ENCODE peak calls at places on chromosomes 13 and 19, in seven cellular contexts. One of them, this sample, is unnamed.

GRCh38 chr19:54137913-54138776 is 583 bp downstream of the CNOT3 start:
- DNase-seq in aorta: no peak
- DNase-seq in psoas muscle: peak
- DNase-seq in NCI-H1417: peak
- DNase-seq in hippocampal formation: no peak
- DNase-seq in NCI-H1092: no peak
- DNase-seq in iris pigment epithelial cell: peak
- DNase-seq in this sample: peak

GRCh38 chr19:56837892-56838679 is 2.4 kb downstream of the PEG3 start:
- DNase-seq in iris pigment epithelial cell: peak
- DNase-seq in hippocampal formation: peak
- DNase-seq in NCI-H1092: no peak
- DNase-seq in NCI-H1417: no peak
- DNase-seq in aorta: peak
- DNase-seq in psoas muscle: peak
- DNase-seq in this sample: peak

GRCh38 chr13:25111557-25111956 is 15.6 kb downstream of the PABPC3 start:
- DNase-seq in NCI-H1417: no peak
- DNase-seq in NCI-H1092: no peak
- DNase-seq in iris pigment epithelial cell: peak
- DNase-seq in hippocampal formation: no peak
- DNase-seq in aorta: no peak
- DNase-seq in psoas muscle: no peak
- DNase-seq in this sample: no peak

GRCh38 chr19:56919308-56919995 is 78.9 kb upstream of the PEG3 start:
- DNase-seq in NCI-H1417: no peak
- DNase-seq in NCI-H1092: no peak
- DNase-seq in aorta: no peak
- DNase-seq in hippocampal formation: no peak
- DNase-seq in iris pigment epithelial cell: no peak
- DNase-seq in psoas muscle: no peak
- DNase-seq in this sample: no peak

GRCh38 chr13:51035469-51035868 is 75.6 kb downstream of the C13orf42 start:
- DNase-seq in hippocampal formation: no peak
- DNase-seq in NCI-H1417: no peak
- DNase-seq in psoas muscle: no peak
- DNase-seq in aorta: no peak
- DNase-seq in iris pigment epithelial cell: no peak
- DNase-seq in NCI-H1092: no peak
- DNase-seq in this sample: no peak

GRCh38 chr19:43524922-43525835 is 1.8 kb downstream of the ETHE1 start:
- DNase-seq in NCI-H1092: no peak
- DNase-seq in iris pigment epithelial cell: peak
- DNase-seq in psoas muscle: no peak
- DNase-seq in NCI-H1417: no peak
- DNase-seq in aorta: peak
- DNase-seq in hippocampal formation: peak
- DNase-seq in this sample: peak

GRCh38 chr19:3045885-3046603 is 16.3 kb downstream of the TLE5 start:
- DNase-seq in aorta: no peak
- DNase-seq in hippocampal formation: no peak
- DNase-seq in iris pigment epithelial cell: no peak
- DNase-seq in NCI-H1092: no peak
- DNase-seq in NCI-H1417: peak
- DNase-seq in psoas muscle: no peak
- DNase-seq in this sample: no peak

GRCh38 chr13:110874508-110874960 is 40.3 kb downstream of the ANKRD10 start:
- DNase-seq in aorta: peak
- DNase-seq in NCI-H1092: peak
- DNase-seq in hippocampal formation: peak
- DNase-seq in iris pigment epithelial cell: peak
- DNase-seq in psoas muscle: peak
- DNase-seq in NCI-H1417: peak
- DNase-seq in this sample: peak

GRCh38 chr13:25874907-25875306 is 176.9 kb downstream of the SHISA2 start:
- DNase-seq in psoas muscle: no peak
- DNase-seq in NCI-H1417: no peak
- DNase-seq in NCI-H1092: no peak
- DNase-seq in hippocampal formation: no peak
- DNase-seq in aorta: no peak
- DNase-seq in iris pigment epithelial cell: no peak
- DNase-seq in this sample: no peak

GRCh38 chr13:52711277-52711676 is 28.3 kb downstream of the CNMD start:
- DNase-seq in NCI-H1417: no peak
- DNase-seq in NCI-H1092: no peak
- DNase-seq in aorta: no peak
- DNase-seq in psoas muscle: no peak
- DNase-seq in iris pigment epithelial cell: no peak
- DNase-seq in hippocampal formation: no peak
- DNase-seq in this sample: no peak

GRCh38 chr13:93620366-93620765 is 393.8 kb downstream of the GPC6 start:
- DNase-seq in aorta: no peak
- DNase-seq in NCI-H1417: no peak
- DNase-seq in iris pigment epithelial cell: no peak
- DNase-seq in hippocampal formation: no peak
- DNase-seq in NCI-H1092: no peak
- DNase-seq in psoas muscle: no peak
- DNase-seq in this sample: no peak

GRCh38 chr19:20612711-20613316 is 47.2 kb upstream of the ZNF737 start:
- DNase-seq in aorta: no peak
- DNase-seq in iris pigment epithelial cell: no peak
- DNase-seq in NCI-H1417: no peak
- DNase-seq in NCI-H1092: no peak
- DNase-seq in psoas muscle: no peak
- DNase-seq in hippocampal formation: no peak
- DNase-seq in this sample: no peak

GRCh38 chr19:15210323-15210774 is 9.6 kb upstream of the NOTCH3 start:
- DNase-seq in NCI-H1092: no peak
- DNase-seq in iris pigment epithelial cell: no peak
- DNase-seq in psoas muscle: peak
- DNase-seq in hippocampal formation: no peak
- DNase-seq in aorta: peak
- DNase-seq in NCI-H1417: no peak
- DNase-seq in this sample: no peak

GRCh38 chr13:76972430-76972829 is 19.5 kb upstream of the CLN5 start:
- DNase-seq in NCI-H1417: peak
- DNase-seq in NCI-H1092: no peak
- DNase-seq in iris pigment epithelial cell: no peak
- DNase-seq in psoas muscle: no peak
- DNase-seq in hippocampal formation: no peak
- DNase-seq in aorta: no peak
- DNase-seq in this sample: no peak

GRCh38 chr19:860481-861098 is 1.1 kb downstream of the CFD start:
- DNase-seq in aorta: peak
- DNase-seq in NCI-H1092: peak
- DNase-seq in hippocampal formation: no peak
- DNase-seq in NCI-H1417: peak
- DNase-seq in psoas muscle: peak
- DNase-seq in iris pigment epithelial cell: peak
- DNase-seq in this sample: peak

GRCh38 chr19:13796301-13797057 is 1.2 kb downstream of the ZSWIM4 start:
- DNase-seq in hippocampal formation: no peak
- DNase-seq in NCI-H1417: no peak
- DNase-seq in iris pigment epithelial cell: peak
- DNase-seq in psoas muscle: peak
- DNase-seq in NCI-H1092: no peak
- DNase-seq in aorta: peak
- DNase-seq in this sample: peak

GRCh38 chr19:14337510-14337909 is 43.7 kb upstream of the ADGRE5 start:
- DNase-seq in aorta: no peak
- DNase-seq in psoas muscle: no peak
- DNase-seq in NCI-H1417: no peak
- DNase-seq in NCI-H1092: no peak
- DNase-seq in hippocampal formation: no peak
- DNase-seq in iris pigment epithelial cell: peak
- DNase-seq in this sample: peak

GRCh38 chr13:25806304-25806974 is 245.4 kb downstream of the SHISA2 start:
- DNase-seq in aorta: no peak
- DNase-seq in hippocampal formation: no peak
- DNase-seq in iris pigment epithelial cell: peak
- DNase-seq in NCI-H1092: no peak
- DNase-seq in NCI-H1417: no peak
- DNase-seq in psoas muscle: no peak
- DNase-seq in this sample: no peak

GRCh38 chr13:35818577-35819165 is 312.5 kb downstream of the DCLK1 start:
- DNase-seq in psoas muscle: no peak
- DNase-seq in hippocampal formation: no peak
- DNase-seq in aorta: no peak
- DNase-seq in NCI-H1417: no peak
- DNase-seq in NCI-H1092: no peak
- DNase-seq in iris pigment epithelial cell: peak
- DNase-seq in this sample: no peak

GRCh38 chr13:29758591-29759114 is 91.8 kb downstream of the UBL3 start:
- DNase-seq in psoas muscle: no peak
- DNase-seq in NCI-H1417: no peak
- DNase-seq in aorta: peak
- DNase-seq in iris pigment epithelial cell: no peak
- DNase-seq in NCI-H1092: no peak
- DNase-seq in hippocampal formation: no peak
- DNase-seq in this sample: peak

GRCh38 chr13:49219647-49220034 is 497 bp upstream of the MLNR start:
- DNase-seq in NCI-H1417: no peak
- DNase-seq in psoas muscle: no peak
- DNase-seq in iris pigment epithelial cell: no peak
- DNase-seq in hippocampal formation: no peak
- DNase-seq in aorta: no peak
- DNase-seq in NCI-H1092: no peak
- DNase-seq in this sample: no peak

GRCh38 chr19:35931874-35932202 is 4.3 kb upstream of the LRFN3 start:
- DNase-seq in psoas muscle: no peak
- DNase-seq in aorta: no peak
- DNase-seq in NCI-H1417: no peak
- DNase-seq in NCI-H1092: no peak
- DNase-seq in iris pigment epithelial cell: no peak
- DNase-seq in hippocampal formation: no peak
- DNase-seq in this sample: no peak

GRCh38 chr19:34241513-34242337 is 12.6 kb upstream of the GARRE1 start:
- DNase-seq in psoas muscle: peak
- DNase-seq in NCI-H1092: no peak
- DNase-seq in NCI-H1417: peak
- DNase-seq in iris pigment epithelial cell: no peak
- DNase-seq in hippocampal formation: no peak
- DNase-seq in aorta: peak
- DNase-seq in this sample: peak

GRCh38 chr19:4051175-4052101 is 15.3 kb downstream of the ZBTB7A start:
- DNase-seq in hippocampal formation: no peak
- DNase-seq in iris pigment epithelial cell: peak
- DNase-seq in aorta: peak
- DNase-seq in NCI-H1417: no peak
- DNase-seq in NCI-H1092: no peak
- DNase-seq in psoas muscle: peak
- DNase-seq in this sample: peak

GRCh38 chr19:40709817-40710216 is 6.9 kb downstream of the COQ8B start:
- DNase-seq in hippocampal formation: no peak
- DNase-seq in NCI-H1417: no peak
- DNase-seq in aorta: no peak
- DNase-seq in iris pigment epithelial cell: no peak
- DNase-seq in NCI-H1092: no peak
- DNase-seq in psoas muscle: no peak
- DNase-seq in this sample: no peak

GRCh38 chr19:55319786-55320185 is 5.4 kb downstream of the TMEM150B start:
- DNase-seq in NCI-H1417: no peak
- DNase-seq in hippocampal formation: peak
- DNase-seq in psoas muscle: peak
- DNase-seq in NCI-H1092: no peak
- DNase-seq in aorta: no peak
- DNase-seq in iris pigment epithelial cell: peak
- DNase-seq in this sample: no peak

GRCh38 chr13:113074876-113075275 is 30.7 kb upstream of the F7 start:
- DNase-seq in iris pigment epithelial cell: no peak
- DNase-seq in hippocampal formation: no peak
- DNase-seq in NCI-H1417: no peak
- DNase-seq in aorta: peak
- DNase-seq in NCI-H1092: no peak
- DNase-seq in psoas muscle: peak
- DNase-seq in this sample: no peak

GRCh38 chr13:112903071-112903577 is 65.9 kb upstream of the MCF2L start:
- DNase-seq in NCI-H1417: no peak
- DNase-seq in iris pigment epithelial cell: no peak
- DNase-seq in hippocampal formation: no peak
- DNase-seq in NCI-H1092: no peak
- DNase-seq in aorta: no peak
- DNase-seq in psoas muscle: no peak
- DNase-seq in this sample: peak

GRCh38 chr19:2461751-2462634 is 5.2 kb upstream of the LMNB2 start:
- DNase-seq in NCI-H1417: peak
- DNase-seq in iris pigment epithelial cell: no peak
- DNase-seq in aorta: peak
- DNase-seq in hippocampal formation: peak
- DNase-seq in NCI-H1092: no peak
- DNase-seq in psoas muscle: peak
- DNase-seq in this sample: peak

GRCh38 chr13:79973533-79973963 is 367.4 kb downstream of the SPRY2 start:
- DNase-seq in hippocampal formation: no peak
- DNase-seq in iris pigment epithelial cell: peak
- DNase-seq in psoas muscle: no peak
- DNase-seq in aorta: no peak
- DNase-seq in NCI-H1092: no peak
- DNase-seq in NCI-H1417: no peak
- DNase-seq in this sample: no peak